ENCODE peak calls at places on chromosomes 4 and X, in ten cellular contexts. I, Z, W, E, M, U, J, Y, K and P are unnamed samples.
A peak's percentile ranks its signal among the peaks of the same experiment; 100 is the strongest.

GRCh38 chr4:3451956-3452355 is 10.2 kb downstream of the HGFAC start:
- DNase-seq in I (peak; percentile 79), Z (no peak), W (peak; percentile 33), E (no peak), M (peak; percentile 26), U (no peak), J (peak; percentile 71), Y (no peak), K (peak; percentile 44), P (no peak)

GRCh38 chr4:39495446-39496208 is 31.6 kb downstream of the UGDH start:
- DNase-seq in I (peak; percentile 10), Z (no peak), W (no peak), E (no peak), M (no peak), U (no peak), J (no peak), Y (no peak), K (no peak), P (no peak)

GRCh38 chr4:4461850-4462249 is 74.9 kb downstream of the NSG1 start:
- DNase-seq in I (no peak), Z (peak; percentile 67), W (no peak), E (peak; percentile 48), M (no peak), U (no peak), J (no peak), Y (no peak), K (no peak), P (no peak)

GRCh38 chr4:47531241-47531953 is 46.3 kb downstream of the ATP10D start:
- DNase-seq in I (peak; percentile 90), Z (peak; percentile 48), W (peak; percentile 75), E (peak; percentile 1), M (no peak), U (peak; percentile 24), J (peak; percentile 88), Y (peak; percentile 78), K (peak; percentile 96), P (no peak)

GRCh38 chr4:48780867-48781219 is 764 bp upstream of the FRYL start:
- DNase-seq in I (peak; percentile 43), Z (no peak), W (peak; percentile 38), E (no peak), M (no peak), U (no peak), J (peak; percentile 39), Y (no peak), K (peak; percentile 57), P (no peak)

GRCh38 chrX:119503484-119503861 is 35.2 kb downstream of the SLC25A5 start:
- DNase-seq in I (peak; percentile 81), Z (peak; percentile 73), W (peak; percentile 63), E (no peak), M (peak; percentile 35), U (no peak), J (peak; percentile 82), Y (no peak), K (peak; percentile 86), P (no peak)

GRCh38 chrX:53377464-53377863 is 45.0 kb downstream of the SMC1A start:
- DNase-seq in I (no peak), Z (no peak), W (no peak), E (no peak), M (no peak), U (no peak), J (no peak), Y (no peak), K (no peak), P (no peak)

GRCh38 chrX:75303795-75304194 is 29.9 kb downstream of the UPRT start:
- DNase-seq in I (peak; percentile 70), Z (no peak), W (peak; percentile 11), E (no peak), M (peak; percentile 13), U (no peak), J (peak; percentile 17), Y (no peak), K (peak; percentile 76), P (no peak)

GRCh38 chr4:18691431-18692200 is 670.1 kb upstream of the LCORL start:
- DNase-seq in I (no peak), Z (no peak), W (no peak), E (no peak), M (no peak), U (no peak), J (no peak), Y (peak; percentile 95), K (peak; percentile 25), P (no peak)

GRCh38 chr4:120673696-120674095 is 248.8 kb downstream of the PRDM5 start:
- DNase-seq in I (no peak), Z (no peak), W (no peak), E (no peak), M (no peak), U (no peak), J (no peak), Y (no peak), K (no peak), P (no peak)

GRCh38 chr4:129239088-129239487 is 143.1 kb downstream of the C4orf33 start:
- DNase-seq in I (no peak), Z (no peak), W (peak; percentile 24), E (no peak), M (no peak), U (no peak), J (peak; percentile 77), Y (no peak), K (peak; percentile 66), P (no peak)

GRCh38 chrX:2609431-2610238 is 81.5 kb upstream of the CD99 start:
- DNase-seq in I (peak; percentile 17), Z (no peak), W (peak; percentile 30), E (no peak), M (no peak), U (no peak), J (peak; percentile 24), Y (peak; percentile 58), K (peak; percentile 34), P (no peak)

GRCh38 chr4:81786063-81786763 is 314.5 kb upstream of the RASGEF1B start:
- DNase-seq in I (no peak), Z (no peak), W (peak; percentile 7), E (no peak), M (no peak), U (no peak), J (peak; percentile 2), Y (no peak), K (peak; percentile 42), P (no peak)

GRCh38 chr4:101419324-101420135 is 72.2 kb upstream of the PPP3CA start:
- DNase-seq in I (peak; percentile 41), Z (no peak), W (peak; percentile 64), E (no peak), M (peak; percentile 7), U (no peak), J (peak; percentile 33), Y (peak; percentile 9), K (peak; percentile 27), P (no peak)

GRCh38 chr4:42302348-42302747 is 94.9 kb upstream of the SHISA3 start:
- DNase-seq in I (peak; percentile 9), Z (no peak), W (peak; percentile 8), E (no peak), M (no peak), U (no peak), J (peak; percentile 18), Y (peak; percentile 82), K (peak; percentile 4), P (no peak)

GRCh38 chrX:11629593-11630211 is 36.0 kb downstream of the ARHGAP6 start:
- DNase-seq in I (peak; percentile 51), Z (no peak), W (peak; percentile 57), E (no peak), M (peak; percentile 8), U (peak; percentile 8), J (peak; percentile 89), Y (peak; percentile 27), K (peak; percentile 80), P (no peak)

GRCh38 chrX:318739-319578 is at the start of gene GTPBP6:
- DNase-seq in I (peak; percentile 100), Z (peak; percentile 99), W (peak; percentile 100), E (peak; percentile 96), M (peak; percentile 98), U (peak; percentile 99), J (peak; percentile 99), Y (peak; percentile 100), K (peak; percentile 100), P (peak; percentile 99)

GRCh38 chr4:46986922-46987638 is 6.3 kb downstream of the GABRA4 start:
- DNase-seq in I (no peak), Z (no peak), W (no peak), E (no peak), M (no peak), U (no peak), J (no peak), Y (no peak), K (no peak), P (no peak)

GRCh38 chrX:16993791-16994318 is 47.4 kb downstream of the REPS2 start:
- DNase-seq in I (no peak), Z (no peak), W (no peak), E (no peak), M (no peak), U (no peak), J (no peak), Y (peak; percentile 17), K (peak; percentile 2), P (no peak)
- TF ChIP-seq CTCF in I (no peak), Z (no peak), W (peak; percentile 22), E (no peak), M (peak; percentile 4), U (no peak), J (peak; percentile 28), Y (peak; percentile 55), K (peak; percentile 18), P (no peak)

GRCh38 chrX:82041034-82041433 is 839.1 kb downstream of the SH3BGRL start:
- DNase-seq in I (no peak), Z (no peak), W (no peak), E (no peak), M (no peak), U (no peak), J (no peak), Y (no peak), K (no peak), P (no peak)
- TF ChIP-seq CTCF in I (no peak), Z (no peak), W (no peak), E (no peak), M (no peak), U (no peak), J (no peak), Y (no peak), K (no peak), P (no peak)

GRCh38 chr4:127846061-127846460 is 34.6 kb upstream of the PLK4 start:
- DNase-seq in I (no peak), Z (no peak), W (no peak), E (no peak), M (no peak), U (no peak), J (no peak), Y (no peak), K (no peak), P (no peak)
- TF ChIP-seq CTCF in I (no peak), Z (no peak), W (no peak), E (no peak), M (no peak), U (no peak), J (no peak), Y (no peak), K (no peak), P (no peak)

DNA sequence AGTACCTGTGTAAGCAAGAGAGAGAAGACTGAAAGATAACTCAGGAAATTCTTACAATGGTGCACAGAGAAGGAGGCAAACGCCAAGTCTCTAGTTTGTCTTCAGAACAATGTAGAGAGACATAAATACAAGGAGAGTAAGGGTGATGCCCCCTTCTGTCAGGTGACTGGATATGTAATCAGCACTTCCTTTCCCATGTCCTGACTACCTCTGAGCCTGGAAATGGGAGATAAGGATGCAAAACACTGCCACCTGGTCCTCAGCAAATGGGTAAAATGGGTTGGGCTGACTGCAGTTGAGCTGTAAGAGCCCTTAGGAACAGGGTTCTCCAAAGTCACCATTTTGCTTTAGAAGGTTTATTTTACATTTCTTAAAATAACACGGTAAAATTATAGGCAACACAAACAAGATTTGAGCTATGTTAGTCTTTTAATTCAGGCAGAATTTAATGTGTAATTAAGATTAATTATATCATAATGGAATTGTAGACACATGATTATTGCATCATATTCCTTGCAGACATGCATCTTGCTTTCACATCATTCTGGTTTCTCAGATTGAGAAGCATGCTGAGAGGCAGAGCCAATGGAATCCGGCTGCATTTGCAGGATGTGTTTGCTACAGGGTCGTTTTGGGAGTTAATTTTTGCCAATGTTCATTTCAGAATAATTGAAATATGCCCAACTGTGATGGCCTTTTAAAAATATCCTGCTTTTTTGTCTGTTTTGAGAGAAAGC is 37.2 kb upstream of the ARX start:
- DNase-seq in I (no peak), Z (no peak), W (no peak), E (no peak), M (no peak), U (no peak), J (no peak), Y (peak; percentile 21), K (no peak), P (no peak)
- TF ChIP-seq CTCF in I (no peak), Z (no peak), W (no peak), E (no peak), M (no peak), U (no peak), J (no peak), Y (peak; percentile 7), K (no peak), P (no peak)